ENCODE peak calls at places on chromosomes 4 and X, in nine cellular contexts. One of them, this sample, is unnamed.

GRCh38 chr4:118799235-118799932 is 36.5 kb downstream of the SEC24D start:
- DNase-seq in stomach: no peak
- DNase-seq in MM.1S: no peak
- DNase-seq in lung: no peak
- DNase-seq in mesendoderm: no peak
- DNase-seq in tibial artery: no peak
- DNase-seq in fibroblast of lung: no peak
- DNase-seq in neuronal stem cell: no peak
- DNase-seq in body of pancreas: no peak
- DNase-seq in this sample: peak; percentile 36

GRCh38 chr4:5361968-5362367 is 310.7 kb downstream of the STK32B start:
- DNase-seq in body of pancreas: no peak
- DNase-seq in neuronal stem cell: peak; percentile 51
- DNase-seq in mesendoderm: peak; percentile 7
- DNase-seq in fibroblast of lung: peak; percentile 35
- DNase-seq in MM.1S: peak; percentile 39
- DNase-seq in tibial artery: no peak
- DNase-seq in lung: no peak
- DNase-seq in stomach: no peak
- DNase-seq in this sample: peak; percentile 29

GRCh38 chr4:152851226-152851625 is 71.5 kb downstream of the ARFIP1 start:
- DNase-seq in tibial artery: no peak
- DNase-seq in fibroblast of lung: no peak
- DNase-seq in body of pancreas: no peak
- DNase-seq in neuronal stem cell: no peak
- DNase-seq in stomach: no peak
- DNase-seq in lung: no peak
- DNase-seq in mesendoderm: no peak
- DNase-seq in MM.1S: no peak
- DNase-seq in this sample: no peak

GRCh38 chr4:87465739-87466366 is 43.5 kb downstream of the NUDT9 start:
- DNase-seq in stomach: no peak
- DNase-seq in body of pancreas: peak; percentile 13
- DNase-seq in neuronal stem cell: peak; percentile 17
- DNase-seq in fibroblast of lung: peak; percentile 79
- DNase-seq in lung: no peak
- DNase-seq in MM.1S: peak; percentile 48
- DNase-seq in tibial artery: no peak
- DNase-seq in mesendoderm: peak; percentile 52
- DNase-seq in this sample: peak; percentile 40

GRCh38 chr4:158411180-158411721 is 110.4 kb upstream of the RXFP1 start:
- DNase-seq in mesendoderm: no peak
- DNase-seq in stomach: no peak
- DNase-seq in MM.1S: no peak
- DNase-seq in neuronal stem cell: no peak
- DNase-seq in lung: no peak
- DNase-seq in fibroblast of lung: no peak
- DNase-seq in tibial artery: no peak
- DNase-seq in body of pancreas: no peak
- DNase-seq in this sample: peak; percentile 10

GRCh38 chr4:92307886-92308285 is 4.1 kb downstream of the GRID2 start:
- DNase-seq in fibroblast of lung: no peak
- DNase-seq in stomach: no peak
- DNase-seq in body of pancreas: no peak
- DNase-seq in tibial artery: no peak
- DNase-seq in lung: no peak
- DNase-seq in neuronal stem cell: no peak
- DNase-seq in mesendoderm: no peak
- DNase-seq in MM.1S: no peak
- DNase-seq in this sample: no peak

GRCh38 chr4:156820931-156821330 is 150.7 kb downstream of the PDGFC start:
- DNase-seq in lung: no peak
- DNase-seq in fibroblast of lung: peak; percentile 61
- DNase-seq in stomach: no peak
- DNase-seq in MM.1S: no peak
- DNase-seq in mesendoderm: no peak
- DNase-seq in body of pancreas: no peak
- DNase-seq in tibial artery: no peak
- DNase-seq in neuronal stem cell: no peak
- DNase-seq in this sample: peak; percentile 56

GRCh38 chr4:154807042-154807630 is 26.1 kb downstream of the RBM46 start:
- DNase-seq in tibial artery: no peak
- DNase-seq in lung: no peak
- DNase-seq in MM.1S: peak; percentile 65
- DNase-seq in fibroblast of lung: peak; percentile 75
- DNase-seq in stomach: no peak
- DNase-seq in body of pancreas: no peak
- DNase-seq in mesendoderm: peak; percentile 22
- DNase-seq in neuronal stem cell: no peak
- DNase-seq in this sample: no peak

GRCh38 chr4:19187709-19188108 is 1064.0 kb upstream of the SLIT2 start:
- DNase-seq in tibial artery: no peak
- DNase-seq in neuronal stem cell: no peak
- DNase-seq in stomach: no peak
- DNase-seq in lung: no peak
- DNase-seq in MM.1S: no peak
- DNase-seq in body of pancreas: no peak
- DNase-seq in mesendoderm: no peak
- DNase-seq in fibroblast of lung: no peak
- DNase-seq in this sample: no peak

GRCh38 chr4:164700471-164700870 is 53.5 kb upstream of the SMIM31 start:
- DNase-seq in stomach: no peak
- DNase-seq in mesendoderm: peak; percentile 75
- DNase-seq in lung: no peak
- DNase-seq in MM.1S: no peak
- DNase-seq in fibroblast of lung: no peak
- DNase-seq in body of pancreas: no peak
- DNase-seq in neuronal stem cell: peak; percentile 37
- DNase-seq in tibial artery: no peak
- DNase-seq in this sample: peak; percentile 39

GRCh38 chr4:186266699-186267467 is 894 bp downstream of the F11 start:
- DNase-seq in lung: peak; percentile 35
- DNase-seq in fibroblast of lung: peak; percentile 32
- DNase-seq in neuronal stem cell: peak; percentile 11
- DNase-seq in stomach: no peak
- DNase-seq in MM.1S: no peak
- DNase-seq in mesendoderm: peak; percentile 75
- DNase-seq in body of pancreas: peak; percentile 76
- DNase-seq in tibial artery: no peak
- DNase-seq in this sample: peak; percentile 47

GRCh38 chr4:185592845-185593488 is 57.7 kb upstream of the PDLIM3 start:
- DNase-seq in tibial artery: no peak
- DNase-seq in lung: no peak
- DNase-seq in neuronal stem cell: no peak
- DNase-seq in mesendoderm: peak; percentile 53
- DNase-seq in MM.1S: peak; percentile 76
- DNase-seq in body of pancreas: no peak
- DNase-seq in stomach: no peak
- DNase-seq in fibroblast of lung: peak; percentile 14
- DNase-seq in this sample: peak; percentile 61

GRCh38 chr4:137212601-137213000 is 319.7 kb downstream of the PCDH18 start:
- DNase-seq in body of pancreas: no peak
- DNase-seq in lung: no peak
- DNase-seq in mesendoderm: no peak
- DNase-seq in neuronal stem cell: peak; percentile 15
- DNase-seq in tibial artery: no peak
- DNase-seq in MM.1S: no peak
- DNase-seq in fibroblast of lung: no peak
- DNase-seq in stomach: no peak
- DNase-seq in this sample: no peak

GRCh38 chr4:122577808-122578781 is 42.8 kb downstream of the IL21 start:
- DNase-seq in MM.1S: peak; percentile 84
- DNase-seq in body of pancreas: peak; percentile 25
- DNase-seq in lung: no peak
- DNase-seq in stomach: peak; percentile 37
- DNase-seq in fibroblast of lung: peak; percentile 45
- DNase-seq in tibial artery: no peak
- DNase-seq in mesendoderm: peak; percentile 59
- DNase-seq in neuronal stem cell: peak; percentile 23
- DNase-seq in this sample: peak; percentile 68

GRCh38 chr4:41204400-41204978 is 9.9 kb downstream of the APBB2 start:
- DNase-seq in tibial artery: no peak
- DNase-seq in fibroblast of lung: peak; percentile 57
- DNase-seq in neuronal stem cell: no peak
- DNase-seq in mesendoderm: peak; percentile 73
- DNase-seq in body of pancreas: peak; percentile 65
- DNase-seq in MM.1S: no peak
- DNase-seq in stomach: peak; percentile 52
- DNase-seq in lung: peak; percentile 56
- DNase-seq in this sample: peak; percentile 81

GRCh38 chr4:137370206-137370633 is 162.1 kb downstream of the PCDH18 start:
- DNase-seq in MM.1S: no peak
- DNase-seq in stomach: no peak
- DNase-seq in lung: no peak
- DNase-seq in body of pancreas: no peak
- DNase-seq in fibroblast of lung: peak; percentile 84
- DNase-seq in neuronal stem cell: no peak
- DNase-seq in tibial artery: no peak
- DNase-seq in mesendoderm: no peak
- DNase-seq in this sample: no peak

GRCh38 chr4:99846891-99847290 is 30.3 kb downstream of the DAPP1 start:
- DNase-seq in lung: no peak
- DNase-seq in neuronal stem cell: no peak
- DNase-seq in fibroblast of lung: no peak
- DNase-seq in mesendoderm: no peak
- DNase-seq in MM.1S: no peak
- DNase-seq in stomach: no peak
- DNase-seq in tibial artery: no peak
- DNase-seq in body of pancreas: no peak
- DNase-seq in this sample: no peak
- H3K27ac ChIP-seq in lung: no peak overlapping the region
- H3K27ac ChIP-seq in neuronal stem cell: no peak overlapping the region
- H3K27ac ChIP-seq in fibroblast of lung: no peak overlapping the region
- H3K27ac ChIP-seq in mesendoderm: no peak overlapping the region
- H3K27ac ChIP-seq in MM.1S: peak overlapping the region; percentile 94
- H3K27ac ChIP-seq in stomach: no peak overlapping the region
- H3K27ac ChIP-seq in tibial artery: no peak overlapping the region
- H3K27ac ChIP-seq in body of pancreas: no peak overlapping the region
- H3K27ac ChIP-seq in this sample: no peak overlapping the region

GRCh38 chrX:108341947-108342346 is 96.3 kb downstream of the COL4A6 start:
- DNase-seq in body of pancreas: no peak
- DNase-seq in fibroblast of lung: no peak
- DNase-seq in MM.1S: no peak
- DNase-seq in stomach: no peak
- DNase-seq in tibial artery: no peak
- DNase-seq in mesendoderm: no peak
- DNase-seq in lung: no peak
- DNase-seq in neuronal stem cell: no peak
- DNase-seq in this sample: no peak
- H3K4me1 ChIP-seq in body of pancreas: no peaks in the 10 kb centered on the region
- H3K4me1 ChIP-seq in fibroblast of lung: no peaks in the 10 kb centered on the region
- H3K4me1 ChIP-seq in MM.1S: no peaks in the 10 kb centered on the region
- H3K4me1 ChIP-seq in stomach: no peaks in the 10 kb centered on the region
- H3K4me1 ChIP-seq in tibial artery: no peaks in the 10 kb centered on the region
- H3K4me1 ChIP-seq in mesendoderm: no peaks in the 10 kb centered on the region
- H3K4me1 ChIP-seq in lung: no peaks in the 10 kb centered on the region
- H3K4me1 ChIP-seq in neuronal stem cell: no peaks in the 10 kb centered on the region
- H3K4me1 ChIP-seq in this sample: no peaks in the 10 kb centered on the region

DNA sequence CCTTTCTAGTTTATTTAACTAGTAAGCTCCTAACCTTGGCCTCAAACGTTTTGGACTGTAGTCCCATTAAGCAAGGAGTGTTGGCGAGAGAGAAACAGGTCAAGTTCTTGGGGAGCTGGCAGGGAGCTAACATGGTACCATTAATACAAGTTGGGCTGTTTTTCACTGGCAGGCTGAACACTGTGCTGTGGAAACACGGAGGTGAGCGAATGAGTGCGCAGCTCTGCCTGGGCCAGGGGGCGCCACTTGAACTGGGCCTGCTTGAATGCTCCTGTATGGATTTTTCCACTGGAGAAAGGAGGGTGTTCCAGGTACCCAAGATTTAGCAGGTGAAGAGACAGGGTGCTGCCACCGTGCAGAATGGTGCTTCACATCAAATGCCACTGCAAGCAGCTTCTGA is 7.4 kb upstream of the SMS start:
- DNase-seq in mesendoderm: no peak
- DNase-seq in lung: no peak
- DNase-seq in neuronal stem cell: no peak
- DNase-seq in stomach: no peak
- DNase-seq in fibroblast of lung: no peak
- DNase-seq in tibial artery: no peak
- DNase-seq in body of pancreas: no peak
- DNase-seq in MM.1S: no peak
- DNase-seq in this sample: no peak
- H3K27ac ChIP-seq in mesendoderm: no peak overlapping the region
- H3K27ac ChIP-seq in lung: no peak overlapping the region
- H3K27ac ChIP-seq in neuronal stem cell: no peak overlapping the region
- H3K27ac ChIP-seq in stomach: no peak overlapping the region
- H3K27ac ChIP-seq in fibroblast of lung: peak overlapping the region; percentile 83
- H3K27ac ChIP-seq in tibial artery: peak overlapping the region; percentile 83
- H3K27ac ChIP-seq in body of pancreas: no peak overlapping the region
- H3K27ac ChIP-seq in MM.1S: no peak overlapping the region
- H3K27ac ChIP-seq in this sample: no peak overlapping the region

GRCh38 chr4:98641906-98642668 is 16.3 kb downstream of the TSPAN5 start:
- DNase-seq in tibial artery: no peak
- DNase-seq in stomach: no peak
- DNase-seq in neuronal stem cell: no peak
- DNase-seq in body of pancreas: no peak
- DNase-seq in lung: no peak
- DNase-seq in fibroblast of lung: no peak
- DNase-seq in MM.1S: no peak
- DNase-seq in mesendoderm: no peak
- DNase-seq in this sample: no peak

GRCh38 chr4:98638661-98639060 is 19.8 kb downstream of the TSPAN5 start:
- DNase-seq in MM.1S: no peak
- DNase-seq in mesendoderm: no peak
- DNase-seq in body of pancreas: no peak
- DNase-seq in tibial artery: no peak
- DNase-seq in stomach: no peak
- DNase-seq in fibroblast of lung: peak; percentile 55
- DNase-seq in neuronal stem cell: no peak
- DNase-seq in lung: no peak
- DNase-seq in this sample: no peak

GRCh38 chr4:98639108-98639507 is 19.3 kb downstream of the TSPAN5 start:
- DNase-seq in tibial artery: no peak
- DNase-seq in stomach: no peak
- DNase-seq in lung: no peak
- DNase-seq in MM.1S: no peak
- DNase-seq in neuronal stem cell: no peak
- DNase-seq in fibroblast of lung: no peak
- DNase-seq in mesendoderm: no peak
- DNase-seq in body of pancreas: no peak
- DNase-seq in this sample: no peak

GRCh38 chr4:98641393-98641792 is 17.0 kb downstream of the TSPAN5 start:
- DNase-seq in MM.1S: no peak
- DNase-seq in tibial artery: no peak
- DNase-seq in mesendoderm: no peak
- DNase-seq in lung: no peak
- DNase-seq in neuronal stem cell: no peak
- DNase-seq in stomach: no peak
- DNase-seq in body of pancreas: no peak
- DNase-seq in fibroblast of lung: no peak
- DNase-seq in this sample: no peak

DNA sequence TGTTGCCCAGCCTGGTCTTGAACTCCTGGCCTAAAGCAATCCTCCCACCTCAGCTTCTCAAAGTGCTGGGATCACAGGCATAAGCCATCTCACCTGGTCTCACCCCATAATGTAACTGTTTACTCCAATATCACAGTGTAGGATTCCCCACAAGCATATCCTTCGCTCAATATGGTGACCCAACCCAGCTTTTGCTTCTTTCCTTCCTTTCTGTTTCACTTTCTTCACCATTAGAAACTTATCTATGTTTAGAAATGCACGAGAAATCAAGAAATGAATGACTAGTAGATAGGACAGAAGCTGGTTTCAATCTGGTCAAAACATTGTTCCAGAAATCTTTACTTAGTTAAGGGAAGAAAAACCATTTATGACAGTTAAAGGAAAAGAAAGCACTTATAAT is 18.9 kb downstream of the TSPAN5 start:
- DNase-seq in body of pancreas: no peak
- DNase-seq in tibial artery: no peak
- DNase-seq in mesendoderm: no peak
- DNase-seq in stomach: no peak
- DNase-seq in MM.1S: peak; percentile 81
- DNase-seq in neuronal stem cell: no peak
- DNase-seq in lung: no peak
- DNase-seq in fibroblast of lung: no peak
- DNase-seq in this sample: peak; percentile 40
- H3K4me1 ChIP-seq in body of pancreas: no peaks in the 10 kb centered on the region
- H3K4me1 ChIP-seq in tibial artery: no peaks in the 10 kb centered on the region
- H3K4me1 ChIP-seq in mesendoderm: no peaks in the 10 kb centered on the region
- H3K4me1 ChIP-seq in stomach: peaks cover 19% of the 10 kb centered on the region
- H3K4me1 ChIP-seq in MM.1S: peaks cover 28% of the 10 kb centered on the region
- H3K4me1 ChIP-seq in neuronal stem cell: no peaks in the 10 kb centered on the region
- H3K4me1 ChIP-seq in lung: no peaks in the 10 kb centered on the region
- H3K4me1 ChIP-seq in fibroblast of lung: peaks cover 8% of the 10 kb centered on the region
- H3K4me1 ChIP-seq in this sample: no peaks in the 10 kb centered on the region